ENCODE peak calls at places on chromosomes 4 and X, in six cellular contexts. One of them, this sample, is unnamed.

GRCh38 chr4:73944061-73944875 is 37.6 kb downstream of the PF4 start:
- DNase-seq in RWPE1: peak; percentile 4
- DNase-seq in choroid plexus epithelial cell: no peak
- DNase-seq in BJ: no peak
- DNase-seq in dorsolateral prefrontal cortex: no peak
- DNase-seq in MCF 10A: peak; percentile 53
- DNase-seq in this sample: no peak

GRCh38 chrX:5474282-5474681 is 754.4 kb downstream of the NLGN4X start:
- DNase-seq in BJ: no peak
- DNase-seq in RWPE1: no peak
- DNase-seq in choroid plexus epithelial cell: no peak
- DNase-seq in dorsolateral prefrontal cortex: no peak
- DNase-seq in MCF 10A: no peak
- DNase-seq in this sample: no peak

GRCh38 chr4:5545271-5545670 is 163.1 kb downstream of the EVC2 start:
- DNase-seq in MCF 10A: no peak
- DNase-seq in RWPE1: no peak
- DNase-seq in BJ: no peak
- DNase-seq in choroid plexus epithelial cell: no peak
- DNase-seq in dorsolateral prefrontal cortex: no peak
- DNase-seq in this sample: no peak

GRCh38 chrX:1521459-1521956 is 15.5 kb downstream of the P2RY8 start:
- DNase-seq in BJ: no peak
- DNase-seq in RWPE1: no peak
- DNase-seq in MCF 10A: no peak
- DNase-seq in dorsolateral prefrontal cortex: no peak
- DNase-seq in choroid plexus epithelial cell: no peak
- DNase-seq in this sample: peak; percentile 80

GRCh38 chr4:4860803-4861591 is 1.5 kb downstream of the MSX1 start:
- DNase-seq in MCF 10A: no peak
- DNase-seq in dorsolateral prefrontal cortex: no peak
- DNase-seq in choroid plexus epithelial cell: no peak
- DNase-seq in BJ: no peak
- DNase-seq in RWPE1: no peak
- DNase-seq in this sample: no peak

GRCh38 chrX:18360867-18361266 is 6.4 kb upstream of the SCML2 start:
- DNase-seq in choroid plexus epithelial cell: no peak
- DNase-seq in RWPE1: no peak
- DNase-seq in MCF 10A: peak; percentile 45
- DNase-seq in BJ: no peak
- DNase-seq in dorsolateral prefrontal cortex: no peak
- DNase-seq in this sample: no peak

GRCh38 chr4:5448286-5448685 is 260.1 kb downstream of the EVC2 start:
- DNase-seq in dorsolateral prefrontal cortex: no peak
- DNase-seq in RWPE1: no peak
- DNase-seq in BJ: no peak
- DNase-seq in choroid plexus epithelial cell: no peak
- DNase-seq in MCF 10A: no peak
- DNase-seq in this sample: no peak

GRCh38 chrX:105483011-105483410 is 262.5 kb upstream of the TEX13A start:
- DNase-seq in RWPE1: peak; percentile 45
- DNase-seq in dorsolateral prefrontal cortex: no peak
- DNase-seq in MCF 10A: peak; percentile 63
- DNase-seq in BJ: no peak
- DNase-seq in choroid plexus epithelial cell: peak; percentile 70
- DNase-seq in this sample: no peak

GRCh38 chr4:177159600-177159999 is 150.1 kb upstream of the NEIL3 start:
- DNase-seq in choroid plexus epithelial cell: no peak
- DNase-seq in RWPE1: no peak
- DNase-seq in MCF 10A: no peak
- DNase-seq in BJ: no peak
- DNase-seq in dorsolateral prefrontal cortex: no peak
- DNase-seq in this sample: no peak

GRCh38 chrX:119870626-119871131 is 854 bp downstream of the RNF113A start:
- DNase-seq in MCF 10A: no peak
- DNase-seq in dorsolateral prefrontal cortex: no peak
- DNase-seq in choroid plexus epithelial cell: no peak
- DNase-seq in BJ: no peak
- DNase-seq in RWPE1: no peak
- DNase-seq in this sample: no peak

GRCh38 chr4:16225139-16225538 is 1.1 kb downstream of the TAPT1 start:
- DNase-seq in choroid plexus epithelial cell: peak; percentile 58
- DNase-seq in dorsolateral prefrontal cortex: no peak
- DNase-seq in RWPE1: no peak
- DNase-seq in BJ: no peak
- DNase-seq in MCF 10A: no peak
- DNase-seq in this sample: peak; percentile 25
- TF ChIP-seq CTCF in choroid plexus epithelial cell: no peak
- TF ChIP-seq CTCF in dorsolateral prefrontal cortex: no peak
- TF ChIP-seq CTCF in RWPE1: no peak
- TF ChIP-seq CTCF in BJ: no peak
- TF ChIP-seq CTCF in MCF 10A: no peak
- TF ChIP-seq CTCF in this sample: no peak

GRCh38 chr4:125316781-125317525 is 2.2 kb downstream of the FAT4 start:
- DNase-seq in dorsolateral prefrontal cortex: peak; percentile 50
- DNase-seq in choroid plexus epithelial cell: peak; percentile 43
- DNase-seq in BJ: no peak
- DNase-seq in MCF 10A: peak; percentile 49
- DNase-seq in RWPE1: no peak
- DNase-seq in this sample: peak; percentile 23
- TF ChIP-seq CTCF in dorsolateral prefrontal cortex: peak; percentile 32
- TF ChIP-seq CTCF in choroid plexus epithelial cell: peak; percentile 44
- TF ChIP-seq CTCF in BJ: peak; percentile 44
- TF ChIP-seq CTCF in MCF 10A: peak; percentile 48
- TF ChIP-seq CTCF in RWPE1: peak; percentile 39
- TF ChIP-seq CTCF in this sample: no peak

GRCh38 chr4:80026080-80026479 is 46.9 kb downstream of the ANTXR2 start:
- DNase-seq in MCF 10A: no peak
- DNase-seq in BJ: no peak
- DNase-seq in choroid plexus epithelial cell: no peak
- DNase-seq in dorsolateral prefrontal cortex: no peak
- DNase-seq in RWPE1: no peak
- DNase-seq in this sample: no peak
- TF ChIP-seq CTCF in MCF 10A: no peak
- TF ChIP-seq CTCF in BJ: no peak
- TF ChIP-seq CTCF in choroid plexus epithelial cell: peak; percentile 15
- TF ChIP-seq CTCF in dorsolateral prefrontal cortex: no peak
- TF ChIP-seq CTCF in RWPE1: no peak
- TF ChIP-seq CTCF in this sample: no peak

GRCh38 chr4:119151161-119151560 is 15.5 kb downstream of the MYOZ2 start:
- DNase-seq in MCF 10A: no peak
- DNase-seq in RWPE1: no peak
- DNase-seq in dorsolateral prefrontal cortex: no peak
- DNase-seq in choroid plexus epithelial cell: no peak
- DNase-seq in BJ: no peak
- DNase-seq in this sample: no peak
- TF ChIP-seq CTCF in MCF 10A: no peak
- TF ChIP-seq CTCF in RWPE1: no peak
- TF ChIP-seq CTCF in dorsolateral prefrontal cortex: no peak
- TF ChIP-seq CTCF in choroid plexus epithelial cell: no peak
- TF ChIP-seq CTCF in BJ: no peak
- TF ChIP-seq CTCF in this sample: no peak